ENCODE peak calls at places on chromosomes 1 and 21, in four cellular contexts. One of them, this sample, is unnamed.

GRCh38 chr1:16905112-16905855 is 9.5 kb downstream of the RNU1-2 start:
- DNase-seq in H4: peak
- DNase-seq in central memory CD4-positive, alpha-beta T cell: peak
- DNase-seq in T-helper 9 cell: no peak
- DNase-seq in this sample: no peak

GRCh38 chr1:59631561-59631960 is 183.2 kb upstream of the HOOK1 start:
- DNase-seq in H4: no peak
- DNase-seq in T-helper 9 cell: no peak
- DNase-seq in central memory CD4-positive, alpha-beta T cell: no peak
- DNase-seq in this sample: no peak

GRCh38 chr1:28573564-28573963 is 18.5 kb upstream of the RAB42 start:
- DNase-seq in central memory CD4-positive, alpha-beta T cell: no peak
- DNase-seq in H4: no peak
- DNase-seq in T-helper 9 cell: no peak
- DNase-seq in this sample: no peak

GRCh38 chr21:46125846-46126301 is 28.0 kb downstream of the COL6A2 start:
- DNase-seq in T-helper 9 cell: no peak
- DNase-seq in H4: no peak
- DNase-seq in central memory CD4-positive, alpha-beta T cell: no peak
- DNase-seq in this sample: peak

GRCh38 chr1:26994772-26995625 is 1.5 kb downstream of the TRNP1 start:
- DNase-seq in H4: no peak
- DNase-seq in central memory CD4-positive, alpha-beta T cell: no peak
- DNase-seq in T-helper 9 cell: no peak
- DNase-seq in this sample: no peak

GRCh38 chr1:214400136-214400535 is 119.2 kb downstream of the SMYD2 start:
- DNase-seq in H4: no peak
- DNase-seq in central memory CD4-positive, alpha-beta T cell: no peak
- DNase-seq in T-helper 9 cell: no peak
- DNase-seq in this sample: no peak

GRCh38 chr1:115377411-115377810 is 39.4 kb upstream of the NGF start:
- DNase-seq in T-helper 9 cell: no peak
- DNase-seq in central memory CD4-positive, alpha-beta T cell: no peak
- DNase-seq in H4: no peak
- DNase-seq in this sample: no peak

GRCh38 chr1:53332188-53332564 is 4.3 kb upstream of the LRP8 start:
- DNase-seq in T-helper 9 cell: no peak
- DNase-seq in central memory CD4-positive, alpha-beta T cell: no peak
- DNase-seq in H4: no peak
- DNase-seq in this sample: no peak

GRCh38 chr21:41947596-41948403 is 6.0 kb downstream of the C2CD2 start:
- DNase-seq in H4: peak
- DNase-seq in T-helper 9 cell: no peak
- DNase-seq in central memory CD4-positive, alpha-beta T cell: no peak
- DNase-seq in this sample: no peak

GRCh38 chr1:40627987-40628902 is 37.2 kb downstream of the RIMS3 start:
- DNase-seq in T-helper 9 cell: no peak
- DNase-seq in central memory CD4-positive, alpha-beta T cell: no peak
- DNase-seq in H4: no peak
- DNase-seq in this sample: no peak

GRCh38 chr1:55064861-55065263 is 25.5 kb downstream of the PCSK9 start:
- DNase-seq in central memory CD4-positive, alpha-beta T cell: no peak
- DNase-seq in H4: no peak
- DNase-seq in T-helper 9 cell: no peak
- DNase-seq in this sample: no peak

GRCh38 chr1:24344090-24344742 is 25.1 kb downstream of the GRHL3 start:
- DNase-seq in H4: no peak
- DNase-seq in central memory CD4-positive, alpha-beta T cell: no peak
- DNase-seq in T-helper 9 cell: no peak
- DNase-seq in this sample: no peak

GRCh38 chr1:205849619-205850355 is at the start of gene PM20D1:
- DNase-seq in central memory CD4-positive, alpha-beta T cell: peak
- DNase-seq in T-helper 9 cell: peak
- DNase-seq in H4: no peak
- DNase-seq in this sample: peak

GRCh38 chr1:69836961-69837636 is 269.4 kb downstream of the LRRC7 start:
- DNase-seq in T-helper 9 cell: no peak
- DNase-seq in central memory CD4-positive, alpha-beta T cell: no peak
- DNase-seq in H4: no peak
- DNase-seq in this sample: no peak

GRCh38 chr1:244941121-244941520 is 76.8 kb upstream of the HNRNPU start:
- DNase-seq in central memory CD4-positive, alpha-beta T cell: no peak
- DNase-seq in T-helper 9 cell: no peak
- DNase-seq in H4: no peak
- DNase-seq in this sample: no peak

GRCh38 chr1:70486676-70487470 is 75.8 kb downstream of the CTH start:
- DNase-seq in central memory CD4-positive, alpha-beta T cell: no peak
- DNase-seq in H4: peak
- DNase-seq in T-helper 9 cell: no peak
- DNase-seq in this sample: no peak

GRCh38 chr1:204341380-204341779 is 18.3 kb downstream of the PLEKHA6 start:
- DNase-seq in H4: no peak
- DNase-seq in central memory CD4-positive, alpha-beta T cell: no peak
- DNase-seq in T-helper 9 cell: no peak
- DNase-seq in this sample: no peak

GRCh38 chr1:30514137-30514654 is 209.2 kb downstream of the MATN1 start:
- DNase-seq in central memory CD4-positive, alpha-beta T cell: no peak
- DNase-seq in H4: no peak
- DNase-seq in T-helper 9 cell: no peak
- DNase-seq in this sample: no peak

GRCh38 chr1:153190373-153190772 is 12.9 kb upstream of the LELP1 start:
- DNase-seq in central memory CD4-positive, alpha-beta T cell: no peak
- DNase-seq in T-helper 9 cell: no peak
- DNase-seq in H4: no peak
- DNase-seq in this sample: no peak

GRCh38 chr1:192476802-192477298 is 98.7 kb upstream of the RGS1 start:
- DNase-seq in H4: peak
- DNase-seq in central memory CD4-positive, alpha-beta T cell: no peak
- DNase-seq in T-helper 9 cell: no peak
- DNase-seq in this sample: no peak

GRCh38 chr1:208159542-208160258 is 84.5 kb downstream of the PLXNA2 start:
- DNase-seq in H4: peak
- DNase-seq in central memory CD4-positive, alpha-beta T cell: no peak
- DNase-seq in T-helper 9 cell: no peak
- DNase-seq in this sample: no peak

GRCh38 chr1:24118410-24119242 is 6.7 kb upstream of the MYOM3 start:
- DNase-seq in central memory CD4-positive, alpha-beta T cell: no peak
- DNase-seq in T-helper 9 cell: no peak
- DNase-seq in H4: no peak
- DNase-seq in this sample: no peak

GRCh38 chr1:25568834-25569598 is 25.6 kb downstream of the LDLRAP1 start:
- DNase-seq in T-helper 9 cell: no peak
- DNase-seq in H4: peak
- DNase-seq in central memory CD4-positive, alpha-beta T cell: no peak
- DNase-seq in this sample: no peak

GRCh38 chr21:15031790-15032357 is 32.9 kb downstream of the NRIP1 start:
- DNase-seq in T-helper 9 cell: no peak
- DNase-seq in central memory CD4-positive, alpha-beta T cell: no peak
- DNase-seq in H4: no peak
- DNase-seq in this sample: no peak

GRCh38 chr1:170461762-170462384 is 70.1 kb upstream of the GORAB start:
- DNase-seq in H4: peak
- DNase-seq in central memory CD4-positive, alpha-beta T cell: no peak
- DNase-seq in T-helper 9 cell: no peak
- DNase-seq in this sample: no peak

GRCh38 chr1:230905733-230906132 is 37.4 kb upstream of the C1orf198 start:
- DNase-seq in central memory CD4-positive, alpha-beta T cell: no peak
- DNase-seq in H4: peak
- DNase-seq in T-helper 9 cell: no peak
- DNase-seq in this sample: no peak

GRCh38 chr1:109275706-109276345 is 7.1 kb downstream of the PSRC1 start:
- DNase-seq in H4: no peak
- DNase-seq in central memory CD4-positive, alpha-beta T cell: no peak
- DNase-seq in T-helper 9 cell: no peak
- DNase-seq in this sample: no peak

This sample was measured in T-helper 17 cell.